ENCODE peak calls at places on chromosomes 13 and 19, in six cellular contexts. Y is mammary epithelial cell; X is kidney; V is psoas muscle; O is CD8-positive, alpha-beta T cell; C is IMR-90. D is an unnamed sample. For H3K4me1 and H3K9me3, the result is how much of the 10 kb centered on the place peaks cover.

GRCh38 chr13:87810391-87810801 is 139.2 kb downstream of the SLITRK5 start:
- DNase-seq in V (no peak), O (no peak), X (peak), Y (no peak), C (no peak), D (peak)

GRCh38 chr13:36612242-36612641 is 61.6 kb upstream of the SERTM1 start:
- DNase-seq in O (no peak), X (no peak), C (no peak), V (no peak), Y (no peak), D (no peak)

GRCh38 chr13:113125506-113126264 is 3.1 kb downstream of the F10 start:
- DNase-seq in C (no peak), O (no peak), X (peak), Y (no peak), V (no peak), D (peak)

GRCh38 chr13:92355213-92355612 is 871.4 kb upstream of the GPC6 start:
- DNase-seq in X (no peak), C (peak), O (no peak), V (no peak), Y (no peak), D (peak)

GRCh38 chr13:102236341-102236740 is 165.5 kb downstream of the FGF14 start:
- DNase-seq in X (no peak), C (no peak), V (no peak), O (no peak), Y (no peak), D (no peak)

GRCh38 chr13:34654682-34655081 is 287.4 kb upstream of the NBEA start:
- DNase-seq in O (no peak), C (no peak), V (no peak), X (no peak), Y (no peak), D (no peak)

GRCh38 chr19:38304352-38304865 is 358 bp downstream of the C19orf33 start:
- DNase-seq in X (no peak), C (no peak), O (no peak), V (no peak), Y (no peak), D (no peak)

GRCh38 chr19:3721131-3721899 is 13.1 kb downstream of the TJP3 start:
- DNase-seq in C (peak), Y (peak), X (peak), O (peak), V (peak), D (peak)

GRCh38 chr13:28820099-28821051 is at the start of gene MTUS2:
- DNase-seq in Y (peak), C (no peak), O (no peak), X (no peak), V (no peak), D (peak)

GRCh38 chr19:48510421-48511268 is 990 bp downstream of the LMTK3 start:
- DNase-seq in Y (no peak), C (peak), X (peak), O (peak), V (peak), D (peak)

GRCh38 chr19:33497151-33497777 is 24.3 kb downstream of the PEPD start:
- DNase-seq in C (no peak), Y (no peak), X (peak), O (no peak), V (no peak), D (no peak)

GRCh38 chr13:33633701-33634525 is 184.0 kb upstream of the RFC3 start:
- DNase-seq in O (no peak), V (no peak), Y (peak), C (peak), X (no peak), D (no peak)

GRCh38 chr19:43420954-43421353 is 6.3 kb downstream of the TEX101 start:
- DNase-seq in X (no peak), O (no peak), Y (no peak), C (no peak), V (no peak), D (no peak)

GRCh38 chr19:577439-578392 is 5.3 kb downstream of the BSG start:
- DNase-seq in Y (no peak), C (no peak), V (no peak), O (no peak), X (peak), D (no peak)

GRCh38 chr13:45335397-45336024 is 5.5 kb downstream of the TPT1 start:
- DNase-seq in X (no peak), V (no peak), Y (no peak), C (no peak), O (no peak), D (no peak)

GRCh38 chr19:42284066-42284501 is 15.0 kb downstream of the CIC start:
- DNase-seq in O (peak), X (peak), C (peak), Y (peak), V (peak), D (peak)

GRCh38 chr19:42282036-42282762 is 13.1 kb downstream of the CIC start:
- DNase-seq in O (no peak), V (peak), Y (no peak), X (peak), C (peak), D (no peak)

GRCh38 chr19:42282810-42283247 is 13.8 kb downstream of the CIC start:
- DNase-seq in C (no peak), Y (no peak), X (peak), O (no peak), V (no peak), D (no peak)

GRCh38 chr19:42284641-42285341 is 15.7 kb downstream of the CIC start:
- DNase-seq in X (peak), C (no peak), O (no peak), V (peak), Y (no peak), D (no peak)

DNA sequence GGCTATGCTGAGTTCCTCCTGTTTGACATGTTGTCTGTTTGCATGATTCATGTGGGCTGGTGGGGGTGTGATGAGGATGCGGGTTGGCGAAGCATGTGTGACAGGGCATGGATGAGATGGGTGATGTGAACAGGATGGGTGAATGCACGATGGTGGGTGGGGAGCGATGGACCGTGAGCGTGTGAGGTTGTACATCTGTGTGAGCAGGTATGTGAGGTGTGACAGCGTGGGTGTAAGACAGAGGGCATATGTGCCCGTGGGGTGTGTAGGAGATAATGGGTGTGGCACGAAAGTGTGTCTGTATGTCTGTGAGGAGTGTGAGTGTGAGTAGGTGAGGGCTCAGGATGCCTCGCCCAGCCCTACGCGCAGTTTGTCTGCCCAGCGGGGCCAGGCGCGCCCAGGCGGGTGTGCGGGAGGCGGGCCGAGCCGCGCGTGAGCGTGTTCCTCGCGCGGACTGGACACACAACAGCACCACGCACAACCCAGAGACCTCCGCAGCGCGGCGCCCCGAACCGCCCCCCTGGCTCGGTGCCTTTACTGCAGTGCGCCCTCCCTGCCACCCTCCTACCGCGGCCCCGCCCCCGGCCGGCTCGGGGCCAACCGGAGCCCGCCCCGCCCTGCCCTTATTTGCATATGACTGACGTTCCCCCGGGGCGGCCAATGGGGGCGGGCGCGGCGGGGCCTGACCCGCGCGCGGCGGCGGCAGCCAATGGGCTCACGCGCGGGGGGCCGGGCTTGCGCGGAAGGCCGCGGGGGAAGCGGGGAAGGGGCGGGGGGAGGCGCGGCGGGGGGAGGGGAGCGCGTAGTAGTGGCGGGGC is 14.4 kb downstream of the CIC start:
- DNase-seq in O (peak), C (peak), Y (peak), V (peak), X (peak), D (peak)
- H3K4me1 ChIP-seq in O (under half), C (under half), Y (half or more), V (half or more), X (half or more), D (half or more)

DNA sequence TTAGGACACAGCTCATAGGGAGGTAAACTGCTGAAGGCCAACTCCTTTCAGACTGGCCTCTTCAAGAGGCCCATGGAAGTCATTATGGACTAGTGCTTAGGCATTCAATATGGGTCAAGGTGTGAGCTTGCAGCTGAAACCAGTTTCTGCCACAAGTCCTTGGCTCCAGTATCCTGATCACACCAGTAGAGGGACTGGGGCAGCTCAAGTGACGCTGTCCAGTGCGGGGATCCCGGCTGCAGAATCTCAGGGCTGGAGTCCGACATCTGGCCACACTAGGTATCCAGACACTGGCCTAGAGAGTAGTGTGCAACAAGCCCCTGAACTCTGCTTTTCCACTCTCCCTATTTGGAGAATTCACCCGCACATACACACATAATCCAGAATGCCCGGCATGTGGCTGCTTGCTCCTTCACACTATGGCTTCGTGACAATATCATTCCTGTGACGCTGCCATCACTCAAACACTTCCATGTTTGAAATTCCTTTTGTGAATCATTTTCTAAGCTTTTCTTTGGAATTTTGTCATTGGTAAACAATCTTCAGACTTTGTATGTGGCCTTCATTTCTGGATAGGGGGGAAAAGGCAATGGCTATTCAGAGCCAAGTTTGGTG is 425.1 kb downstream of the EFNB2 start:
- DNase-seq in V (no peak), C (peak), X (no peak), Y (no peak), O (no peak), D (no peak)
- TF ChIP-seq CTCF in V (no peak), C (no peak), X (no peak), Y (no peak), O (no peak), D (no peak)

GRCh38 chr13:110964229-110965037 is 49.6 kb upstream of the ANKRD10 start:
- DNase-seq in V (no peak), O (no peak), Y (no peak), X (no peak), C (no peak), D (no peak)
- H3K9me3 ChIP-seq in V (under half), O (under half), Y (under half), X (under half), C (under half), D (under half)

DNA sequence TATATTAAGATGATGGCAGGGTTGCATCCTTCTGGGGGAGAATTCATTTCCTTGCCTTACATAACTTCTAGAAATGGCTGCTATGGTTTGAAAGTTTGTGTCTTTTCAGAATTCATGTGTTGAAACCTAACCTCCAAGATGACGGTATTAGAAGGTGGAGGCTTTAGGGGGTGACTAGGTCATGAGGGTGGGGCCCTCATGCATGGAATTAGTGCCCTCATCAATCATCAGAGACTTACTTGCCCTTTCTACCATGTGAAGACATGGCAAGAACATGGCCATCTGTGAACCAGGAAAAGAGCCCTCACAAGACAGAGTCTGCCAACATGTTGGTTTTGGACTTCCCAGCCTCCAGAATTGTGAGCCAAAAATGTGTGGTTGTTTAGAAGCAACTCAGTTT is 14.8 kb upstream of the FCER2 start:
- DNase-seq in X (no peak), V (no peak), C (no peak), O (no peak), Y (no peak), D (no peak)
- H3K4me1 ChIP-seq in X (under half), V (under half), C (under half), O (under half), Y (under half), D (under half)

GRCh38 chr13:107373551-107373950 is 805.6 kb upstream of the ARGLU1 start:
- DNase-seq in C (peak), X (no peak), Y (peak), O (no peak), V (no peak), D (no peak)
- TF ChIP-seq CTCF in C (peak), X (no peak), Y (peak), O (no peak), V (peak), D (no peak)

GRCh38 chr19:9474975-9475374 is 23.4 kb downstream of the ZNF560 start:
- DNase-seq in V (no peak), C (no peak), Y (no peak), X (no peak), O (no peak), D (no peak)
- H3K9me3 ChIP-seq in V (under half), C (under half), Y (under half), X (under half), O (under half), D (under half)

DNA sequence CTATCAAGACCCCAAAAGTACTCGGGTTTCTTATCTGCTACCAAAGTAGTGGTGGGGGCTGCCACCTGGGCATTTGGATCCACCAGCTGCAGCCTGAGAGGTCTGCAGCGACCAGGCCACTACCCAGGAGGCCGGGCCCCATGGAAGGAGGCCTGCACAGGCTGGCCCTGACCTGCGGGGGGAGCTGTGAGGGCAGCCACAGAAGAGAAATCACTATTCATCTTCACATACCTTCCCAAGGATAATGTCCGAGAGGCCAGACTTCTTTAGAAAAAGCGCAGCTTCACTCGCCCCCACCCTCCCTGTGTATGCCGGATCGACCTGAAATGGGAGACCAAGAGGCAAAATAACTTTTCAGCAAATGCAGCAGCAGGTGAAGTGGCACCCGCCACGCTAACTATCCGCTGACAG is 30.1 kb downstream of the EPS15L1 start:
- DNase-seq in X (no peak), Y (no peak), C (no peak), O (no peak), V (no peak), D (peak)
- H3K4me1 ChIP-seq in X (under half), Y (under half), C (under half), O (under half), V (half or more), D (under half)

GRCh38 chr13:97631158-97631557 is 197.2 kb downstream of the RAP2A start:
- DNase-seq in Y (no peak), V (peak), O (no peak), C (no peak), X (no peak), D (no peak)
- TF ChIP-seq CTCF in Y (no peak), V (no peak), O (no peak), C (no peak), X (no peak), D (no peak)

DNA sequence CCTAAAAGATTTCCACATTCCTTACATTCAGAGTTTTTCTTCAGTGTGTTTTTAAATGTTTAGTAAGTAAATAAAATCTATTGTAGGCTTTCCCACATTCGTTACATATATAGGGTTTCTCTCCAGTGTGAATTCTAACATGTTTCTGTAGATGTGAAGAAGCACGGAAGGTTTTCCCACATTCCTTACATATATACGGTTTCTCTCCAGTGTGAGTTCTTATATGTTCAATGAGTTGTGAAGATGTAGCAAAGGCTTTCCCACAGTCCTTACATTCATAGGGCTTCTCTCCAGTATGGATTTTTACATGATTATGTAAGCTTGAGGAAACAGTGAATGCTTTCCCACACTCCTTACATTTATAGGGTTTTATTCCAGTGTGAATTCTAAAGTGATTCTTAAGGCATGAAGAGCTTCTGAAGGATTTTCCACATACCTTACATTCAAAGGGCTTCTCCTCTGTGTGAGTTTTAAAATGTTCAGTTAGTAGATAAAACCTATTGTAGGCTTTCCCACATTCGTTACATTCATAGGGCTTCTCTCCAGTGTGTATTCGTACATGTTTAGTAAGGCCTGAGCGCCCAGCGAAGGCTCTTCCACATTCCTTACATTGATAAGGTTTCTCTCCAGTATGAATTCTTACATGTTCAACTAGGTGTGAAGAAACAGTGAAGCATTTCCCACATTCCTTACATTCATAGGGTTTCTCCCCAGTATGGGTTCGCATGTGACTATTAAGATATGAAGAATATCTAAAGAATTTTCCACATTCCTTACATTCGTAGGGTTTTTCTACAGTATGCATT is 18.2 kb downstream of the ZNF121 start:
- DNase-seq in V (no peak), Y (no peak), C (peak), X (no peak), O (no peak), D (no peak)
- H3K9me3 ChIP-seq in V (half or more), Y (half or more), C (half or more), X (half or more), O (half or more), D (half or more)

D was measured in mucosa of descending colon.